ENCODE peak calls at places on chromosomes 6 and 20, in seven cellular contexts. One of them, this sample, is unnamed.
A peak's percentile ranks its signal among the peaks of the same experiment; 100 is the strongest.

GRCh38 chr6:157921685-157922367 is 59.8 kb upstream of the SYNJ2 start:
- DNase-seq in esophagus squamous epithelium: no peak
- DNase-seq in gastrocnemius medialis: peak; percentile 11
- DNase-seq in tibial artery: no peak
- DNase-seq in heart left ventricle: peak; percentile 38
- DNase-seq in right atrium auricular region: no peak
- DNase-seq in neuronal stem cell: no peak
- DNase-seq in this sample: no peak

GRCh38 chr6:85516168-85516567 is 66.3 kb downstream of the NT5E start:
- DNase-seq in heart left ventricle: no peak
- DNase-seq in right atrium auricular region: no peak
- DNase-seq in gastrocnemius medialis: no peak
- DNase-seq in esophagus squamous epithelium: no peak
- DNase-seq in tibial artery: no peak
- DNase-seq in neuronal stem cell: no peak
- DNase-seq in this sample: peak; percentile 22

GRCh38 chr6:37516076-37516919 is 16.6 kb upstream of the CCDC167 start:
- DNase-seq in esophagus squamous epithelium: no peak
- DNase-seq in right atrium auricular region: no peak
- DNase-seq in neuronal stem cell: no peak
- DNase-seq in gastrocnemius medialis: no peak
- DNase-seq in tibial artery: no peak
- DNase-seq in heart left ventricle: no peak
- DNase-seq in this sample: no peak

GRCh38 chr6:155185544-155185943 is 78.3 kb upstream of the CLDN20 start:
- DNase-seq in gastrocnemius medialis: no peak
- DNase-seq in tibial artery: no peak
- DNase-seq in heart left ventricle: no peak
- DNase-seq in esophagus squamous epithelium: no peak
- DNase-seq in right atrium auricular region: no peak
- DNase-seq in neuronal stem cell: peak; percentile 29
- DNase-seq in this sample: peak; percentile 19

GRCh38 chr6:47932575-47932974 is 150.7 kb downstream of the OPN5 start:
- DNase-seq in tibial artery: no peak
- DNase-seq in neuronal stem cell: no peak
- DNase-seq in heart left ventricle: no peak
- DNase-seq in gastrocnemius medialis: no peak
- DNase-seq in esophagus squamous epithelium: no peak
- DNase-seq in right atrium auricular region: no peak
- DNase-seq in this sample: no peak

GRCh38 chr20:16761305-16761829 is 13.2 kb downstream of the OTOR start:
- DNase-seq in heart left ventricle: peak; percentile 38
- DNase-seq in esophagus squamous epithelium: no peak
- DNase-seq in right atrium auricular region: no peak
- DNase-seq in tibial artery: no peak
- DNase-seq in gastrocnemius medialis: no peak
- DNase-seq in neuronal stem cell: peak; percentile 59
- DNase-seq in this sample: peak; percentile 80

GRCh38 chr6:41039060-41039998 is at the start of gene UNC5CL:
- DNase-seq in right atrium auricular region: no peak
- DNase-seq in esophagus squamous epithelium: no peak
- DNase-seq in tibial artery: no peak
- DNase-seq in heart left ventricle: no peak
- DNase-seq in gastrocnemius medialis: no peak
- DNase-seq in neuronal stem cell: no peak
- DNase-seq in this sample: peak; percentile 64

GRCh38 chr6:166742981-166743380 is 115.9 kb upstream of the RPS6KA2 start:
- DNase-seq in heart left ventricle: no peak
- DNase-seq in right atrium auricular region: no peak
- DNase-seq in esophagus squamous epithelium: no peak
- DNase-seq in tibial artery: no peak
- DNase-seq in neuronal stem cell: no peak
- DNase-seq in gastrocnemius medialis: no peak
- DNase-seq in this sample: no peak

GRCh38 chr20:1764136-1765033 is 106.8 kb upstream of the SIRPG start:
- DNase-seq in neuronal stem cell: peak; percentile 60
- DNase-seq in heart left ventricle: peak; percentile 70
- DNase-seq in esophagus squamous epithelium: no peak
- DNase-seq in right atrium auricular region: peak; percentile 80
- DNase-seq in tibial artery: peak; percentile 81
- DNase-seq in gastrocnemius medialis: peak; percentile 40
- DNase-seq in this sample: peak; percentile 91

GRCh38 chr6:89411269-89412070 is 603 bp downstream of the RRAGD start:
- DNase-seq in heart left ventricle: peak; percentile 44
- DNase-seq in tibial artery: peak; percentile 72
- DNase-seq in gastrocnemius medialis: peak; percentile 73
- DNase-seq in right atrium auricular region: no peak
- DNase-seq in esophagus squamous epithelium: no peak
- DNase-seq in neuronal stem cell: no peak
- DNase-seq in this sample: peak; percentile 12

GRCh38 chr6:113586413-113586812 is 270.7 kb upstream of the MARCKS start:
- DNase-seq in neuronal stem cell: no peak
- DNase-seq in heart left ventricle: no peak
- DNase-seq in tibial artery: no peak
- DNase-seq in gastrocnemius medialis: no peak
- DNase-seq in esophagus squamous epithelium: no peak
- DNase-seq in right atrium auricular region: no peak
- DNase-seq in this sample: peak; percentile 33

GRCh38 chr6:1436334-1437306 is 47.2 kb downstream of the FOXF2 start:
- DNase-seq in esophagus squamous epithelium: no peak
- DNase-seq in right atrium auricular region: no peak
- DNase-seq in neuronal stem cell: peak; percentile 73
- DNase-seq in gastrocnemius medialis: no peak
- DNase-seq in tibial artery: no peak
- DNase-seq in heart left ventricle: no peak
- DNase-seq in this sample: peak; percentile 76

GRCh38 chr6:151240036-151240685 is 394 bp downstream of the AKAP12 start:
- DNase-seq in heart left ventricle: peak; percentile 84
- DNase-seq in gastrocnemius medialis: peak; percentile 35
- DNase-seq in right atrium auricular region: peak; percentile 83
- DNase-seq in esophagus squamous epithelium: no peak
- DNase-seq in neuronal stem cell: peak; percentile 92
- DNase-seq in tibial artery: peak; percentile 94
- DNase-seq in this sample: peak; percentile 82

GRCh38 chr6:11774392-11774791 is 4.2 kb downstream of the ADTRP start:
- DNase-seq in right atrium auricular region: no peak
- DNase-seq in neuronal stem cell: no peak
- DNase-seq in heart left ventricle: no peak
- DNase-seq in esophagus squamous epithelium: no peak
- DNase-seq in tibial artery: no peak
- DNase-seq in gastrocnemius medialis: no peak
- DNase-seq in this sample: no peak

GRCh38 chr6:36686668-36687513 is 8.4 kb downstream of the CDKN1A start:
- DNase-seq in right atrium auricular region: no peak
- DNase-seq in neuronal stem cell: no peak
- DNase-seq in gastrocnemius medialis: no peak
- DNase-seq in esophagus squamous epithelium: no peak
- DNase-seq in tibial artery: no peak
- DNase-seq in heart left ventricle: no peak
- DNase-seq in this sample: no peak

GRCh38 chr6:151112130-151112529 is 127.6 kb upstream of the AKAP12 start:
- DNase-seq in esophagus squamous epithelium: no peak
- DNase-seq in heart left ventricle: no peak
- DNase-seq in tibial artery: no peak
- DNase-seq in gastrocnemius medialis: no peak
- DNase-seq in neuronal stem cell: no peak
- DNase-seq in right atrium auricular region: no peak
- DNase-seq in this sample: no peak

GRCh38 chr20:16445482-16445881 is 127.8 kb downstream of the KIF16B start:
- DNase-seq in tibial artery: no peak
- DNase-seq in right atrium auricular region: no peak
- DNase-seq in heart left ventricle: no peak
- DNase-seq in gastrocnemius medialis: peak; percentile 30
- DNase-seq in neuronal stem cell: no peak
- DNase-seq in esophagus squamous epithelium: no peak
- DNase-seq in this sample: no peak

GRCh38 chr6:157597461-157598312 is 216.7 kb downstream of the ZDHHC14 start:
- DNase-seq in right atrium auricular region: peak; percentile 61
- DNase-seq in esophagus squamous epithelium: no peak
- DNase-seq in heart left ventricle: no peak
- DNase-seq in gastrocnemius medialis: no peak
- DNase-seq in neuronal stem cell: peak; percentile 20
- DNase-seq in tibial artery: no peak
- DNase-seq in this sample: peak; percentile 42

GRCh38 chr6:43937236-43938177 is 167.5 kb downstream of the VEGFA start:
- DNase-seq in right atrium auricular region: no peak
- DNase-seq in gastrocnemius medialis: no peak
- DNase-seq in tibial artery: peak; percentile 55
- DNase-seq in neuronal stem cell: no peak
- DNase-seq in heart left ventricle: no peak
- DNase-seq in esophagus squamous epithelium: no peak
- DNase-seq in this sample: no peak

GRCh38 chr6:48986803-48987202 is 476.2 kb downstream of the MMUT start:
- DNase-seq in gastrocnemius medialis: no peak
- DNase-seq in tibial artery: no peak
- DNase-seq in heart left ventricle: no peak
- DNase-seq in neuronal stem cell: no peak
- DNase-seq in right atrium auricular region: no peak
- DNase-seq in esophagus squamous epithelium: no peak
- DNase-seq in this sample: no peak

GRCh38 chr6:24855389-24856245 is 56.9 kb upstream of the ARMH2 start:
- DNase-seq in heart left ventricle: peak; percentile 58
- DNase-seq in right atrium auricular region: peak; percentile 69
- DNase-seq in gastrocnemius medialis: peak; percentile 31
- DNase-seq in neuronal stem cell: peak; percentile 51
- DNase-seq in esophagus squamous epithelium: no peak
- DNase-seq in tibial artery: no peak
- DNase-seq in this sample: peak; percentile 80

GRCh38 chr20:46998497-46999190 is 104.0 kb downstream of the EYA2 start:
- DNase-seq in heart left ventricle: no peak
- DNase-seq in tibial artery: no peak
- DNase-seq in neuronal stem cell: no peak
- DNase-seq in esophagus squamous epithelium: no peak
- DNase-seq in gastrocnemius medialis: no peak
- DNase-seq in right atrium auricular region: no peak
- DNase-seq in this sample: no peak

GRCh38 chr20:46992640-46993035 is 98.0 kb downstream of the EYA2 start:
- DNase-seq in tibial artery: no peak
- DNase-seq in neuronal stem cell: no peak
- DNase-seq in esophagus squamous epithelium: no peak
- DNase-seq in heart left ventricle: no peak
- DNase-seq in right atrium auricular region: no peak
- DNase-seq in gastrocnemius medialis: no peak
- DNase-seq in this sample: no peak

GRCh38 chr20:46994341-46994740 is 99.7 kb downstream of the EYA2 start:
- DNase-seq in neuronal stem cell: no peak
- DNase-seq in gastrocnemius medialis: no peak
- DNase-seq in tibial artery: no peak
- DNase-seq in esophagus squamous epithelium: no peak
- DNase-seq in heart left ventricle: no peak
- DNase-seq in right atrium auricular region: no peak
- DNase-seq in this sample: no peak

GRCh38 chr20:46993465-46994095 is 98.9 kb downstream of the EYA2 start:
- DNase-seq in right atrium auricular region: no peak
- DNase-seq in gastrocnemius medialis: no peak
- DNase-seq in neuronal stem cell: no peak
- DNase-seq in tibial artery: no peak
- DNase-seq in esophagus squamous epithelium: no peak
- DNase-seq in heart left ventricle: no peak
- DNase-seq in this sample: no peak

GRCh38 chr20:46995561-46996142 is 101.0 kb downstream of the EYA2 start:
- DNase-seq in tibial artery: no peak
- DNase-seq in esophagus squamous epithelium: no peak
- DNase-seq in neuronal stem cell: peak; percentile 49
- DNase-seq in heart left ventricle: no peak
- DNase-seq in gastrocnemius medialis: no peak
- DNase-seq in right atrium auricular region: no peak
- DNase-seq in this sample: no peak
- H3K4me1 ChIP-seq in tibial artery: no peaks in the 10 kb centered on the region
- H3K4me1 ChIP-seq in esophagus squamous epithelium: peaks cover 22% of the 10 kb centered on the region
- H3K4me1 ChIP-seq in neuronal stem cell: peaks cover 21% of the 10 kb centered on the region
- H3K4me1 ChIP-seq in heart left ventricle: no peaks in the 10 kb centered on the region
- H3K4me1 ChIP-seq in gastrocnemius medialis: no peaks in the 10 kb centered on the region
- H3K4me1 ChIP-seq in right atrium auricular region: no peaks in the 10 kb centered on the region
- H3K4me1 ChIP-seq in this sample: no peaks in the 10 kb centered on the region

DNA sequence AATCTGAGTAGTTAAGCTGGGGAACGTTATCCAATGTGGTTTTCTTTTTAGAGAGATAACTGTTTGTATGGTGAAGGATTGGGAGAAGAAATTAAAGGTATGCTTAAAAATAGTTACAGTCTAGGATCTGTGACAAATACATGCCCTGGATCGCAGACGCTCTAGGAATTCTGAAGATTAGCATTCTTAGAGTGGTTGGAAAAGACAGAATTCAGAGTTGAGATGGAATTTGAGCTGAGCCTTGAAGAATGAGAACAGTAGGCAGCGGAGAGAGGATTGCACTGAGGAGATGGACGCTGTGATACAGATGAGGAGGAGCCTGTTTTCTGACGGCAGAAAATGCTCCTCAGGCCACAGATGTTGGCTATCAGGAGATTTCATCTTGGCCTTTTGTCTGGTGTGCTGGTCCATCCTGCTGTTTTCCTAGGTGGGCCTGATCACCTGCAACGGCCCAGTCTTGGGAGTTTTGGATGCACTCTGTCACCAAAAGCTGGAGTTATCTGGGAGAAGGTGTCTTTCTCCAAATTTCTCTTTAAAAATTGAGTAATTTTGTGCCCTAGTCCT is 48.3 kb upstream of the KIF25 start:
- DNase-seq in heart left ventricle: no peak
- DNase-seq in gastrocnemius medialis: no peak
- DNase-seq in tibial artery: no peak
- DNase-seq in esophagus squamous epithelium: no peak
- DNase-seq in neuronal stem cell: no peak
- DNase-seq in right atrium auricular region: no peak
- DNase-seq in this sample: no peak
- H3K27ac ChIP-seq in heart left ventricle: peak overlapping the region; percentile 5
- H3K27ac ChIP-seq in gastrocnemius medialis: no peak overlapping the region
- H3K27ac ChIP-seq in tibial artery: no peak overlapping the region
- H3K27ac ChIP-seq in esophagus squamous epithelium: no peak overlapping the region
- H3K27ac ChIP-seq in neuronal stem cell: no peak overlapping the region
- H3K27ac ChIP-seq in right atrium auricular region: no peak overlapping the region
- H3K27ac ChIP-seq in this sample: peak overlapping the region; percentile 63

GRCh38 chr6:15368186-15368585 is 122.3 kb downstream of the JARID2 start:
- DNase-seq in gastrocnemius medialis: no peak
- DNase-seq in right atrium auricular region: no peak
- DNase-seq in esophagus squamous epithelium: no peak
- DNase-seq in neuronal stem cell: no peak
- DNase-seq in heart left ventricle: no peak
- DNase-seq in tibial artery: no peak
- DNase-seq in this sample: no peak
- H3K4me1 ChIP-seq in gastrocnemius medialis: peaks cover 91% of the 10 kb centered on the region
- H3K4me1 ChIP-seq in right atrium auricular region: no peaks in the 10 kb centered on the region
- H3K4me1 ChIP-seq in esophagus squamous epithelium: peaks cover 36% of the 10 kb centered on the region
- H3K4me1 ChIP-seq in neuronal stem cell: peaks cover 22% of the 10 kb centered on the region
- H3K4me1 ChIP-seq in heart left ventricle: peaks cover 79% of the 10 kb centered on the region
- H3K4me1 ChIP-seq in tibial artery: peaks cover 7% of the 10 kb centered on the region
- H3K4me1 ChIP-seq in this sample: peaks cover 25% of the 10 kb centered on the region

GRCh38 chr20:43913291-43914025 is 1.2 kb upstream of the TOX2 start:
- DNase-seq in neuronal stem cell: no peak
- DNase-seq in heart left ventricle: no peak
- DNase-seq in tibial artery: no peak
- DNase-seq in gastrocnemius medialis: no peak
- DNase-seq in right atrium auricular region: no peak
- DNase-seq in esophagus squamous epithelium: no peak
- DNase-seq in this sample: no peak
- H3K27ac ChIP-seq in neuronal stem cell: no peak overlapping the region
- H3K27ac ChIP-seq in heart left ventricle: no peak overlapping the region
- H3K27ac ChIP-seq in tibial artery: no peak overlapping the region
- H3K27ac ChIP-seq in gastrocnemius medialis: no peak overlapping the region
- H3K27ac ChIP-seq in right atrium auricular region: no peak overlapping the region
- H3K27ac ChIP-seq in esophagus squamous epithelium: no peak overlapping the region
- H3K27ac ChIP-seq in this sample: no peak overlapping the region